ENCODE peak calls at places on chromosomes 3 and 15, in six cellular contexts. V, C, K, D, Y and M are unnamed samples.

GRCh38 chr3:150409527-150410310 is 1.6 kb downstream of the TSC22D2 start:
- DNase-seq in V (peak; percentile 78), C (peak; percentile 70), K (peak; percentile 85), D (peak; percentile 82), Y (peak; percentile 80), M (peak; percentile 92)

GRCh38 chr15:90264649-90265048 is 823 bp upstream of the NGRN start:
- DNase-seq in V (no peak), C (peak; percentile 70), K (no peak), D (peak; percentile 73), Y (no peak), M (no peak)

GRCh38 chr3:44042772-44043171 is 198.9 kb upstream of the TOPAZ1 start:
- DNase-seq in V (no peak), C (no peak), K (no peak), D (no peak), Y (no peak), M (no peak)

GRCh38 chr15:29268706-29269484 is 727 bp downstream of the NSMCE3 start:
- DNase-seq in V (peak; percentile 14), C (peak; percentile 8), K (peak; percentile 34), D (peak; percentile 47), Y (no peak), M (peak; percentile 70)

GRCh38 chr3:159898147-159898546 is 90.5 kb upstream of the IL12A start:
- DNase-seq in V (peak; percentile 33), C (no peak), K (no peak), D (no peak), Y (no peak), M (no peak)

GRCh38 chr15:65077981-65078352 is 1.4 kb downstream of the KBTBD13 start:
- DNase-seq in V (peak; percentile 72), C (no peak), K (peak; percentile 70), D (peak; percentile 89), Y (peak; percentile 69), M (peak; percentile 80)

GRCh38 chr3:45082139-45082538 is 56.0 kb downstream of the CLEC3B start:
- DNase-seq in V (no peak), C (no peak), K (peak; percentile 74), D (no peak), Y (no peak), M (no peak)

GRCh38 chr3:141680620-141681389 is 57.3 kb upstream of the RNF7 start:
- DNase-seq in V (peak; percentile 27), C (peak; percentile 59), K (peak; percentile 75), D (no peak), Y (peak; percentile 41), M (no peak)

GRCh38 chr3:6921041-6921440 is 60.1 kb downstream of the GRM7 start:
- DNase-seq in V (no peak), C (no peak), K (no peak), D (no peak), Y (no peak), M (no peak)

GRCh38 chr3:101816215-101817149 is 32.8 kb upstream of the NFKBIZ start:
- DNase-seq in V (no peak), C (peak; percentile 76), K (no peak), D (no peak), Y (no peak), M (no peak)

GRCh38 chr3:150511096-150511670 is 35.1 kb downstream of the SERP1 start:
- DNase-seq in V (no peak), C (no peak), K (no peak), D (no peak), Y (no peak), M (no peak)

GRCh38 chr15:90049030-90049429 is 47.9 kb downstream of the ZNF710 start:
- DNase-seq in V (no peak), C (no peak), K (no peak), D (no peak), Y (no peak), M (no peak)

GRCh38 chr3:126259411-126260391 is 79.3 kb upstream of the ALDH1L1 start:
- DNase-seq in V (peak; percentile 74), C (peak; percentile 21), K (peak; percentile 76), D (peak; percentile 46), Y (no peak), M (no peak)

GRCh38 chr15:36356978-36357582 is 222.3 kb upstream of the CDIN1 start:
- DNase-seq in V (no peak), C (no peak), K (peak; percentile 66), D (no peak), Y (no peak), M (no peak)

GRCh38 chr3:188432826-188433525 is 279.0 kb downstream of the LPP start:
- DNase-seq in V (no peak), C (peak; percentile 32), K (no peak), D (no peak), Y (no peak), M (no peak)

GRCh38 chr15:32717290-32718081 is at the start of gene GREM1:
- DNase-seq in V (no peak), C (no peak), K (peak; percentile 30), D (peak; percentile 17), Y (no peak), M (no peak)

GRCh38 chr3:84683493-84683892 is 275.3 kb upstream of the CADM2 start:
- DNase-seq in V (no peak), C (no peak), K (no peak), D (no peak), Y (no peak), M (no peak)

GRCh38 chr15:94403246-94403824 is 172.0 kb downstream of the MCTP2 start:
- DNase-seq in V (no peak), C (no peak), K (peak; percentile 56), D (no peak), Y (no peak), M (no peak)

GRCh38 chr3:46536758-46537157 is 29.3 kb downstream of the LRRC2 start:
- DNase-seq in V (no peak), C (no peak), K (no peak), D (no peak), Y (no peak), M (no peak)

GRCh38 chr3:81249540-81250029 is 511.9 kb downstream of the GBE1 start:
- DNase-seq in V (no peak), C (peak; percentile 99), K (no peak), D (no peak), Y (no peak), M (no peak)

GRCh38 chr15:58967479-58967878 is 20.0 kb upstream of the RNF111 start:
- DNase-seq in V (no peak), C (no peak), K (no peak), D (no peak), Y (no peak), M (no peak)

GRCh38 chr15:65908876-65909275 is 39.6 kb downstream of the RAB11A start:
- DNase-seq in V (no peak), C (no peak), K (no peak), D (no peak), Y (no peak), M (peak; percentile 46)

GRCh38 chr3:11272913-11273574 is 847 bp downstream of the ATG7 start:
- DNase-seq in V (no peak), C (peak; percentile 51), K (no peak), D (no peak), Y (no peak), M (no peak)

GRCh38 chr15:25022233-25022632 is 67.4 kb downstream of the SNRPN start:
- DNase-seq in V (no peak), C (peak; percentile 23), K (no peak), D (no peak), Y (no peak), M (no peak)

GRCh38 chr15:25019434-25019833 is 64.6 kb downstream of the SNRPN start:
- DNase-seq in V (no peak), C (no peak), K (no peak), D (no peak), Y (no peak), M (no peak)
- H3K9me3 ChIP-seq in V (peaks cover 100% of the 10 kb centered on the region), C (peaks cover 14% of the 10 kb centered on the region), K (peaks cover 41% of the 10 kb centered on the region), D (peaks cover 30% of the 10 kb centered on the region), Y (peaks cover 8% of the 10 kb centered on the region), M (peaks cover 6% of the 10 kb centered on the region)

DNA sequence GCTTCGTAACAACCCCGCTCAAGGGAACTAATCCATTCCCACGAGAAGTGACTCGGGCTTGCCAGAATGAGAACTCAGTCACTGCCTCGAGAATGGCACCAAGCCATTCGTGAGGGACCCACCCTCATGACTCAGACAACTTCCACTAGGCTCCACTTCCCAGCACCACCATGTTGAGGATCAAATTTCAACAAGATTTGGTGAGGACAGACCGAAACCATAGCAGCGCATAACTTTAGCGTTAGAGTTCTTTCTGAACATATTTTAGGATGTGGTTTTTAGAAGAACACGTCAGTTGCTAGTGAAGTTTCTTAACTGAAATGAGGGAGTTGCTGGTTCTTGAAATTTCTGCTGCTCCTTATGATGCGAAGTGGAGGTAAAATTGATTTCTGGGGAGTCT is 13.5 kb downstream of the PTPRG start:
- DNase-seq in V (no peak), C (no peak), K (no peak), D (no peak), Y (no peak), M (no peak)
- H3K4me3 ChIP-seq in V (no peak overlapping the region), C (no peak overlapping the region), K (no peak overlapping the region), D (no peak overlapping the region), Y (no peak overlapping the region), M (no peak overlapping the region)

GRCh38 chr3:113261996-113262665 is 50.8 kb downstream of the BOC start:
- DNase-seq in V (no peak), C (no peak), K (no peak), D (no peak), Y (no peak), M (no peak)

GRCh38 chr3:113258311-113258710 is 47.0 kb downstream of the BOC start:
- DNase-seq in V (no peak), C (no peak), K (no peak), D (no peak), Y (no peak), M (no peak)

GRCh38 chr3:113264249-113264648 is 52.9 kb downstream of the BOC start:
- DNase-seq in V (no peak), C (no peak), K (no peak), D (no peak), Y (no peak), M (peak; percentile 6)

GRCh38 chr3:113263020-113263419 is 51.7 kb downstream of the BOC start:
- DNase-seq in V (no peak), C (no peak), K (no peak), D (no peak), Y (no peak), M (peak; percentile 3)

GRCh38 chr3:113260980-113261920 is 49.9 kb downstream of the BOC start:
- DNase-seq in V (no peak), C (no peak), K (no peak), D (no peak), Y (no peak), M (peak; percentile 22)
- H3K27ac ChIP-seq in V (peak overlapping the region; percentile 74), C (no peak overlapping the region), K (no peak overlapping the region), D (peak overlapping the region; percentile 42), Y (peak overlapping the region; percentile 20), M (no peak overlapping the region)

DNA sequence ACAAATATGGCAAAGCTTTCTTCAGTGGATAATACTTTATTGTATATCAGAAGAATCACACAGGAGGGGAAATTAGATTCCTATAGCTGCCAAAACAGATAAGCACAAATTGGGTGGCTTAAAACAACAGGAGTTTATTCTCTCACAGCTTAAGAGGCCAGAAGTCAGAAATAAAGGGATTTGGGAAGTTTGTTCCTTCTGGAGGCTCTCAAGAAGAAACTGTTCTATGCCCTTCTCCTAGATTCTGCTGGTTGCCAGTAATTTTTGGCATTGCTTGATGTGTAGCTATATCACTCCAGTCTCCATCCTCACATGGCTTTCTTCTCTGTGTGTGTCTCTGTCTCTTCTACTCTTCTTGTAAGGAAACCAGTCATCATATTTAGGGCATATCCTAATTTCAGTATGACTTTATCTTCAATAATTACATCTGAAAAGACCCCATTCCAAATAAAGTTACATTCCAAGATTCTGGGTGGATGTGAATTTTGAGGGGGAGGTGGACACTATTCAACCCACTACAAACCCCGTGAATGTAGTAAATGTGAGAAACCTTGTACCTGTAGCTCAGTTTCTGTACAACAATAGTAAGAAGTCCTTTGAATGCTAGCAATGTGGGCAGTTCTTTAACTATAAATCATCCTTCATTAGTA is 22.2 kb upstream of the WNT7A start:
- DNase-seq in V (no peak), C (no peak), K (no peak), D (no peak), Y (no peak), M (no peak)
- H3K9me3 ChIP-seq in V (peaks cover 78% of the 10 kb centered on the region), C (peaks cover 59% of the 10 kb centered on the region), K (peaks cover 40% of the 10 kb centered on the region), D (peaks cover 43% of the 10 kb centered on the region), Y (peaks cover 18% of the 10 kb centered on the region), M (peaks cover 80% of the 10 kb centered on the region)

GRCh38 chr3:171435143-171435542 is 25.1 kb downstream of the TNIK start:
- DNase-seq in V (no peak), C (no peak), K (no peak), D (no peak), Y (no peak), M (no peak)
- H3K4me3 ChIP-seq in V (no peak overlapping the region), C (no peak overlapping the region), K (no peak overlapping the region), D (no peak overlapping the region), Y (no peak overlapping the region), M (no peak overlapping the region)